ENCODE peak calls at places on chromosome 22, in eight cellular contexts. R is stimulated activated CD4-positive, alpha-beta T cell treated with anti-CD3 and anti-CD28 coated beads, Interleukin-4, amount 100 ng/mL, for 48 hours; V is non-pigmented ciliary epithelial cell; G is H54; X is neural crest cell; E is stimulated activated naive CD8-positive, alpha-beta T cell treated with anti-CD3 and anti-CD28 coated beads, Interleukin-15, Interleukin-2, amounts not matched to agents 100 U/mL and 50 U/mL, for 24 hours; D is activated CD8-positive, alpha-beta memory T cell treated with anti-CD3 and anti-CD28 coated beads for 1 hour; Y is GM06990. A is an unnamed sample.

GRCh38 chr22:40855104-40855959 is 1.1 kb downstream of the ST13 start:
- DNase-seq in G (no peak), D (no peak), E (peak; percentile 27), Y (peak; percentile 7), X (no peak), V (no peak), R (no peak), A (no peak)

GRCh38 chr22:37379085-37379484 is 48.2 kb downstream of the ELFN2 start:
- DNase-seq in Y (no peak), D (no peak), V (no peak), R (no peak), E (no peak), G (no peak), X (no peak), A (no peak)

GRCh38 chr22:38213319-38214247 is 11.8 kb downstream of the MAFF start:
- DNase-seq in G (no peak), X (no peak), E (no peak), Y (no peak), V (no peak), D (no peak), R (no peak), A (no peak)

GRCh38 chr22:17370036-17370765 is 941 bp downstream of the CECR2 start:
- DNase-seq in X (peak; percentile 41), V (no peak), R (no peak), D (no peak), G (no peak), E (no peak), Y (peak; percentile 3), A (peak; percentile 55)

GRCh38 chr22:41262250-41262765 is 21.6 kb upstream of the CHADL start:
- DNase-seq in R (no peak), Y (no peak), E (no peak), G (no peak), X (no peak), V (no peak), D (no peak), A (no peak)

GRCh38 chr22:31738566-31738965 is 11.4 kb downstream of the PRR14L start:
- DNase-seq in D (no peak), V (no peak), R (no peak), G (no peak), E (no peak), X (no peak), Y (no peak), A (no peak)

GRCh38 chr22:30212363-30212995 is 34.1 kb downstream of the LIF start:
- DNase-seq in D (no peak), R (no peak), V (peak; percentile 84), Y (no peak), X (no peak), G (peak; percentile 53), E (peak; percentile 37), A (no peak)

GRCh38 chr22:21970037-21970799 is 12.4 kb downstream of the TOP3B start:
- DNase-seq in D (no peak), X (no peak), Y (no peak), R (no peak), V (no peak), G (no peak), E (no peak), A (no peak)

GRCh38 chr22:48352086-48352911 is 1475.4 kb downstream of the BRD1 start:
- DNase-seq in Y (no peak), R (no peak), G (no peak), E (no peak), X (no peak), D (no peak), V (no peak), A (no peak)

GRCh38 chr22:46537946-46538815 is 761 bp upstream of the CELSR1 start:
- DNase-seq in V (no peak), R (no peak), Y (no peak), D (no peak), G (no peak), X (peak; percentile 49), E (no peak), A (peak; percentile 45)

GRCh38 chr22:46514592-46515207 is 22.7 kb downstream of the CELSR1 start:
- DNase-seq in V (no peak), R (no peak), X (no peak), E (no peak), G (peak; percentile 77), D (no peak), Y (no peak), A (no peak)

GRCh38 chr22:39735776-39736175 is 157.8 kb downstream of the ENTHD1 start:
- DNase-seq in E (no peak), V (no peak), G (no peak), Y (no peak), D (no peak), R (no peak), X (no peak), A (no peak)

GRCh38 chr22:17213976-17214375 is 5.3 kb downstream of the ADA2 start:
- DNase-seq in G (no peak), E (peak; percentile 61), R (peak; percentile 42), Y (no peak), X (peak; percentile 22), V (no peak), D (peak; percentile 33), A (peak; percentile 62)

GRCh38 chr22:46007003-46007847 is 30.3 kb upstream of the WNT7B start:
- DNase-seq in R (no peak), V (no peak), G (peak; percentile 65), D (no peak), X (no peak), Y (no peak), E (peak; percentile 43), A (no peak)

GRCh38 chr22:49460662-49461371 is 366.9 kb downstream of the BRD1 start:
- DNase-seq in V (no peak), Y (no peak), D (no peak), G (no peak), R (no peak), E (no peak), X (no peak), A (no peak)

GRCh38 chr22:45204241-45204640 is 36.5 kb downstream of the KIAA0930 start:
- DNase-seq in E (no peak), V (no peak), G (no peak), R (no peak), X (no peak), D (no peak), Y (no peak), A (no peak)

GRCh38 chr22:36439481-36440271 is 41.8 kb downstream of the TXN2 start:
- DNase-seq in G (peak; percentile 87), V (peak; percentile 89), E (peak; percentile 69), X (no peak), R (no peak), D (no peak), Y (no peak), A (no peak)

GRCh38 chr22:25700996-25701815 is 40.8 kb upstream of the MYO18B start:
- DNase-seq in X (no peak), Y (no peak), V (no peak), D (no peak), E (no peak), R (no peak), G (no peak), A (no peak)

GRCh38 chr22:50530280-50530856 is 556 bp upstream of the TYMP start:
- DNase-seq in V (no peak), Y (no peak), G (no peak), D (peak; percentile 51), E (peak; percentile 78), X (no peak), R (no peak), A (no peak)